ENCODE peak calls at places on chromosome 22, in four cellular contexts. One of them, this sample, is unnamed.

GRCh38 chr22:34914871-34915270 is 151.1 kb upstream of the ISX start:
- DNase-seq in fibroblast of villous mesenchyme: no peak
- DNase-seq in AG09309: no peak
- DNase-seq in retinal pigment epithelial cell: no peak
- DNase-seq in this sample: no peak

GRCh38 chr22:48541401-48542098 is 1286.1 kb downstream of the BRD1 start:
- DNase-seq in fibroblast of villous mesenchyme: no peak
- DNase-seq in AG09309: no peak
- DNase-seq in retinal pigment epithelial cell: no peak
- DNase-seq in this sample: no peak

GRCh38 chr22:44391026-44391425 is 78.3 kb upstream of the SHISAL1 start:
- DNase-seq in retinal pigment epithelial cell: no peak
- DNase-seq in AG09309: no peak
- DNase-seq in fibroblast of villous mesenchyme: no peak
- DNase-seq in this sample: no peak

GRCh38 chr22:39556970-39557811 is 13.4 kb upstream of the CACNA1I start:
- DNase-seq in AG09309: no peak
- DNase-seq in fibroblast of villous mesenchyme: no peak
- DNase-seq in retinal pigment epithelial cell: no peak
- DNase-seq in this sample: peak; percentile 22

GRCh38 chr22:19038164-19038546 is 84.1 kb downstream of the DGCR2 start:
- DNase-seq in retinal pigment epithelial cell: no peak
- DNase-seq in AG09309: no peak
- DNase-seq in fibroblast of villous mesenchyme: no peak
- DNase-seq in this sample: no peak

GRCh38 chr22:21665047-21665851 is 563 bp upstream of the PPIL2 start:
- DNase-seq in AG09309: no peak
- DNase-seq in retinal pigment epithelial cell: no peak
- DNase-seq in fibroblast of villous mesenchyme: no peak
- DNase-seq in this sample: no peak

GRCh38 chr22:20179455-20180244 is 28.8 kb upstream of the CCDC188 start:
- DNase-seq in AG09309: no peak
- DNase-seq in retinal pigment epithelial cell: no peak
- DNase-seq in fibroblast of villous mesenchyme: no peak
- DNase-seq in this sample: no peak

GRCh38 chr22:37639070-37639760 is at the start of gene SH3BP1:
- DNase-seq in retinal pigment epithelial cell: no peak
- DNase-seq in AG09309: no peak
- DNase-seq in fibroblast of villous mesenchyme: no peak
- DNase-seq in this sample: peak; percentile 35

GRCh38 chr22:27504854-27505253 is 296.7 kb downstream of the MN1 start:
- DNase-seq in retinal pigment epithelial cell: no peak
- DNase-seq in AG09309: no peak
- DNase-seq in fibroblast of villous mesenchyme: no peak
- DNase-seq in this sample: no peak

GRCh38 chr22:38717244-38717643 is 11.5 kb downstream of the GTPBP1 start:
- DNase-seq in fibroblast of villous mesenchyme: no peak
- DNase-seq in retinal pigment epithelial cell: no peak
- DNase-seq in AG09309: no peak
- DNase-seq in this sample: no peak

GRCh38 chr22:43395296-43395695 is 16.5 kb upstream of the MPPED1 start:
- DNase-seq in AG09309: no peak
- DNase-seq in retinal pigment epithelial cell: no peak
- DNase-seq in fibroblast of villous mesenchyme: no peak
- DNase-seq in this sample: no peak

GRCh38 chr22:42357634-42358296 is 74.4 kb downstream of the NFAM1 start:
- DNase-seq in fibroblast of villous mesenchyme: no peak
- DNase-seq in AG09309: no peak
- DNase-seq in retinal pigment epithelial cell: no peak
- DNase-seq in this sample: no peak

GRCh38 chr22:36384766-36385400 is 2.9 kb downstream of the MYH9 start:
- DNase-seq in fibroblast of villous mesenchyme: peak; percentile 79
- DNase-seq in retinal pigment epithelial cell: no peak
- DNase-seq in AG09309: no peak
- DNase-seq in this sample: no peak

GRCh38 chr22:44661659-44662569 is 40.1 kb upstream of the PRR5 start:
- DNase-seq in AG09309: no peak
- DNase-seq in fibroblast of villous mesenchyme: no peak
- DNase-seq in retinal pigment epithelial cell: no peak
- DNase-seq in this sample: no peak

GRCh38 chr22:39148727-39149535 is 3.5 kb downstream of the CBX7 start:
- DNase-seq in fibroblast of villous mesenchyme: no peak
- DNase-seq in retinal pigment epithelial cell: no peak
- DNase-seq in AG09309: no peak
- DNase-seq in this sample: peak; percentile 32

GRCh38 chr22:46367707-46368191 is 32.2 kb downstream of the TRMU start:
- DNase-seq in fibroblast of villous mesenchyme: peak; percentile 38
- DNase-seq in AG09309: no peak
- DNase-seq in retinal pigment epithelial cell: no peak
- DNase-seq in this sample: peak; percentile 64

GRCh38 chr22:47835726-47836125 is 1073.3 kb downstream of the TBC1D22A start:
- DNase-seq in retinal pigment epithelial cell: no peak
- DNase-seq in fibroblast of villous mesenchyme: peak; percentile 96
- DNase-seq in AG09309: peak; percentile 14
- DNase-seq in this sample: peak; percentile 48

GRCh38 chr22:39277135-39277607 is 32.4 kb upstream of the PDGFB start:
- DNase-seq in retinal pigment epithelial cell: no peak
- DNase-seq in AG09309: peak; percentile 18
- DNase-seq in fibroblast of villous mesenchyme: peak; percentile 90
- DNase-seq in this sample: peak; percentile 82

GRCh38 chr22:46233231-46233630 is 16.9 kb downstream of the CDPF1 start:
- DNase-seq in fibroblast of villous mesenchyme: no peak
- DNase-seq in AG09309: no peak
- DNase-seq in retinal pigment epithelial cell: peak; percentile 54
- DNase-seq in this sample: peak; percentile 7

GRCh38 chr22:47474464-47474863 is 712.0 kb downstream of the TBC1D22A start:
- DNase-seq in AG09309: no peak
- DNase-seq in fibroblast of villous mesenchyme: peak; percentile 2
- DNase-seq in retinal pigment epithelial cell: no peak
- DNase-seq in this sample: peak; percentile 0

GRCh38 chr22:20422965-20423635 is 14.5 kb downstream of the SCARF2 start:
- DNase-seq in fibroblast of villous mesenchyme: no peak
- DNase-seq in retinal pigment epithelial cell: no peak
- DNase-seq in AG09309: no peak
- DNase-seq in this sample: no peak

GRCh38 chr22:49953027-49953679 is 7.4 kb upstream of the PIM3 start:
- DNase-seq in retinal pigment epithelial cell: no peak
- DNase-seq in fibroblast of villous mesenchyme: no peak
- DNase-seq in AG09309: no peak
- DNase-seq in this sample: no peak
- H3K4me3 ChIP-seq in retinal pigment epithelial cell: no peak overlapping the region
- H3K4me3 ChIP-seq in fibroblast of villous mesenchyme: no peak overlapping the region
- H3K4me3 ChIP-seq in AG09309: no peak overlapping the region
- H3K4me3 ChIP-seq in this sample: no peak overlapping the region

DNA sequence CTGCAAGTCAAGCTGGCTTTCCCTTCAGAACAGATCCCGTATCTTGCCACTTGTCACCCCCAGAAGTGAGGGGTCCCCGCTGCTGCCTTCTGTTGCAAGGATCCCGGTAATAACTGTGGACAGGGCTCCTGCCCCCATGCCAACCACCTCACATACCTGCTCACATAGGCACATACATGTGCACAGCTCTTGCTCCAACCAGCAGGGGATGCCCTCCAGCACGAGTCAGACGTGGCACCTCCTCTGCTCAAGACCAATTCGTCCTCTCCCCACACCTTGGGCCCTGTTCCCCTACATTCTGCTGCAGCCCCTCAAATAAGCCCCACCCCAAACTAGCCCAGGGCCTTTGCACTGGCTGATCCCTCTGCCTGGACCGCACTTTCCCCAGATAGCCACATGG is 163.3 kb downstream of the CRYBB2 start:
- DNase-seq in retinal pigment epithelial cell: no peak
- DNase-seq in fibroblast of villous mesenchyme: no peak
- DNase-seq in AG09309: no peak
- DNase-seq in this sample: no peak
- TF ChIP-seq CTCF in retinal pigment epithelial cell: peak; percentile 49
- TF ChIP-seq CTCF in fibroblast of villous mesenchyme: no peak
- TF ChIP-seq CTCF in AG09309: no peak
- TF ChIP-seq CTCF in this sample: peak; percentile 36

GRCh38 chr22:17110791-17111550 is 10.2 kb downstream of the TMEM121B start:
- DNase-seq in fibroblast of villous mesenchyme: no peak
- DNase-seq in retinal pigment epithelial cell: no peak
- DNase-seq in AG09309: no peak
- DNase-seq in this sample: no peak
- H3K4me3 ChIP-seq in fibroblast of villous mesenchyme: no peak overlapping the region
- H3K4me3 ChIP-seq in retinal pigment epithelial cell: no peak overlapping the region
- H3K4me3 ChIP-seq in AG09309: no peak overlapping the region
- H3K4me3 ChIP-seq in this sample: no peak overlapping the region

GRCh38 chr22:28882878-28883656 is at the start of gene ZNRF3:
- DNase-seq in retinal pigment epithelial cell: peak; percentile 58
- DNase-seq in AG09309: peak; percentile 72
- DNase-seq in fibroblast of villous mesenchyme: peak; percentile 95
- DNase-seq in this sample: peak; percentile 97
- TF ChIP-seq CTCF in retinal pigment epithelial cell: no peak
- TF ChIP-seq CTCF in AG09309: no peak
- TF ChIP-seq CTCF in fibroblast of villous mesenchyme: no peak
- TF ChIP-seq CTCF in this sample: no peak

GRCh38 chr22:32803020-32803758 is 1.7 kb downstream of the TIMP3 start:
- DNase-seq in fibroblast of villous mesenchyme: peak; percentile 63
- DNase-seq in retinal pigment epithelial cell: no peak
- DNase-seq in AG09309: no peak
- DNase-seq in this sample: peak; percentile 52

GRCh38 chr22:32805586-32805881 is 4.0 kb downstream of the TIMP3 start:
- DNase-seq in fibroblast of villous mesenchyme: no peak
- DNase-seq in retinal pigment epithelial cell: no peak
- DNase-seq in AG09309: no peak
- DNase-seq in this sample: no peak

GRCh38 chr22:32802291-32802826 is 854 bp downstream of the TIMP3 start:
- DNase-seq in AG09309: no peak
- DNase-seq in fibroblast of villous mesenchyme: no peak
- DNase-seq in retinal pigment epithelial cell: no peak
- DNase-seq in this sample: peak; percentile 56

GRCh38 chr22:32804823-32805585 is 3.5 kb downstream of the TIMP3 start:
- DNase-seq in fibroblast of villous mesenchyme: peak; percentile 59
- DNase-seq in retinal pigment epithelial cell: no peak
- DNase-seq in AG09309: no peak
- DNase-seq in this sample: no peak

GRCh38 chr22:32804036-32804435 is 2.5 kb downstream of the TIMP3 start:
- DNase-seq in retinal pigment epithelial cell: no peak
- DNase-seq in fibroblast of villous mesenchyme: peak; percentile 56
- DNase-seq in AG09309: no peak
- DNase-seq in this sample: peak; percentile 89
- H3K4me3 ChIP-seq in retinal pigment epithelial cell: peak overlapping the region; percentile 100
- H3K4me3 ChIP-seq in fibroblast of villous mesenchyme: peak overlapping the region; percentile 80
- H3K4me3 ChIP-seq in AG09309: peak overlapping the region; percentile 92
- H3K4me3 ChIP-seq in this sample: peak overlapping the region; percentile 76

GRCh38 chr22:25853902-25854301 is 111.9 kb downstream of the MYO18B start:
- DNase-seq in fibroblast of villous mesenchyme: no peak
- DNase-seq in AG09309: no peak
- DNase-seq in retinal pigment epithelial cell: no peak
- DNase-seq in this sample: peak; percentile 1
- TF ChIP-seq CTCF in fibroblast of villous mesenchyme: no peak
- TF ChIP-seq CTCF in AG09309: no peak
- TF ChIP-seq CTCF in retinal pigment epithelial cell: peak; percentile 24
- TF ChIP-seq CTCF in this sample: no peak

GRCh38 chr22:31105282-31105929 is 2.0 kb downstream of the SELENOM start:
- DNase-seq in AG09309: no peak
- DNase-seq in retinal pigment epithelial cell: no peak
- DNase-seq in fibroblast of villous mesenchyme: no peak
- DNase-seq in this sample: no peak

GRCh38 chr22:31103111-31103510 is 4.3 kb downstream of the SELENOM start:
- DNase-seq in retinal pigment epithelial cell: no peak
- DNase-seq in fibroblast of villous mesenchyme: no peak
- DNase-seq in AG09309: no peak
- DNase-seq in this sample: no peak

GRCh38 chr22:31106001-31106571 is 1.3 kb downstream of the SELENOM start:
- DNase-seq in AG09309: no peak
- DNase-seq in retinal pigment epithelial cell: no peak
- DNase-seq in fibroblast of villous mesenchyme: peak; percentile 26
- DNase-seq in this sample: no peak

GRCh38 chr22:31103899-31104694 is 3.3 kb downstream of the SELENOM start:
- DNase-seq in AG09309: no peak
- DNase-seq in fibroblast of villous mesenchyme: no peak
- DNase-seq in retinal pigment epithelial cell: no peak
- DNase-seq in this sample: no peak

DNA sequence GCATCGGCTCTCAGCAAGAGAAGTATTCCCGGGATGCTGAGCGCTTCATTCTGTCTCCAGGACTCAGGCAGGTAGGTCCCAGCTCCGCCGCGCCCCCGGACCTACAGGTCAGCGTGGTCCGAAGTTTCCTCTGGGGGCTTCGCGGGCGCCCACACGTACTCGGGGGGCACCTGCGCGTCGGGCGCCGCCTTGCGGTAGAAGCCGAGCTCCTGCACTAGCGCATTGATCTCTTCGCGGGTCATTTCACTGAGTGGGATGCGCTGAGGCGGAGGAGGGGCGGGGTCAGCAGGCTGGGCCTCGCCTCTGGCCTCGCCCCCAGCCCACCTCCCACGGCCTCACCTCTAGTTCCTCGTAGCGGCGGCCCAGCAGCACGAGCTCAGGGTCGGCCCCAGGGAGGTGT is 2.5 kb downstream of the SELENOM start:
- DNase-seq in fibroblast of villous mesenchyme: no peak
- DNase-seq in AG09309: no peak
- DNase-seq in retinal pigment epithelial cell: no peak
- DNase-seq in this sample: no peak
- H3K4me3 ChIP-seq in fibroblast of villous mesenchyme: no peak overlapping the region
- H3K4me3 ChIP-seq in AG09309: no peak overlapping the region
- H3K4me3 ChIP-seq in retinal pigment epithelial cell: no peak overlapping the region
- H3K4me3 ChIP-seq in this sample: no peak overlapping the region

DNA sequence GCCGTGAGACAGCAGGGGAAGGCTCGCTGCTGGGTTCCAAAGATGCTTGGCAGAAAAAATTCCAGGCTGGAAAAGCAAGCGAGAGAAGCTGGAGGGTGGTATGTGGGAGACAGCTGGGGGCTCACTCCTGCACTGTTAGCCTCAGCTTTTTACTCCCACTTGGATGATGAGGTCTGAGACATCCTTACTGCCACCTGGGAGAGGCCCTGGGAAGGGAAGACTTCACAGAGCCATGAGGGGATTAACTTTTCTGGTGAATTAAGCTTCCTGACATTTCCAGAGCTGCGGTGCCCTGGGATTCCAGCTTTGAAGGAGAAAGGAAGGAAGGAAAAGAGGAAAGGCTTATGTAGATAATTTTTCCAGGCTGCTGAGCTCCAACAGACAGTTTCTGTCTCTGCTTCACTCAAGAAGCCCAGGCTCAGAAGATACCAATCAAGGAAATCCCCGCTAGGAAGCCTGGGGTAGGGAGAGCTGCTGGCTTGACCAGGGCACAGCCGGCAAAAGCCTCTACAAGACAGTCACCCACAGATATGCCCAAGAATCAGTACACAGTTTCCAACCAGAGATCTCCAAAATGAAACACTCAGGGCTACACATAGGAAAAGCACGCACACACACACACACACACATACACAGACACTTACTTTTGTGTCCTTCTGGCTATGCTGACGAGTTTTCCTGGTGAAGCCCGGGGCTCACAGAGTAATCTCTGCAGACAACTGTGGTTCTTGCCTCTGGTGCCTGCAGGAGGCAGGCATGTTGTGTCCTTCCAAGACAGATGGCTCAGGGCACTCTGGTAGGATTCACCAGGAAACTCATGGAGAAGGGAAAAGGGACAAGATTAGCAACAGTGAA is 907 bp downstream of the MCHR1 start:
- DNase-seq in fibroblast of villous mesenchyme: peak; percentile 49
- DNase-seq in retinal pigment epithelial cell: no peak
- DNase-seq in AG09309: no peak
- DNase-seq in this sample: peak; percentile 27
- TF ChIP-seq CTCF in fibroblast of villous mesenchyme: peak; percentile 33
- TF ChIP-seq CTCF in retinal pigment epithelial cell: peak; percentile 29
- TF ChIP-seq CTCF in AG09309: no peak
- TF ChIP-seq CTCF in this sample: peak; percentile 31

This sample was measured in choroid plexus epithelial cell.